ENCODE peak calls at places on chromosomes 16 and 17, in nine cellular contexts. R, A, F, B, E, Y, M, S and H are unnamed samples.

GRCh38 chr17:64196626-64197025 is 66.4 kb downstream of the TEX2 start:
- DNase-seq in Y (no peak), F (no peak), M (no peak), A (no peak), E (no peak), B (peak; percentile 88), R (peak; percentile 68), S (peak; percentile 45), H (peak; percentile 77)

GRCh38 chr16:25411376-25412081 is 153.9 kb upstream of the ZKSCAN2 start:
- DNase-seq in A (no peak), R (no peak), S (no peak), B (no peak), Y (no peak), E (no peak), F (no peak), M (no peak), H (no peak)

GRCh38 chr17:17514993-17515920 is 19.1 kb upstream of the RASD1 start:
- DNase-seq in Y (no peak), M (no peak), F (no peak), R (peak; percentile 82), E (no peak), S (peak; percentile 92), A (no peak), B (peak; percentile 82), H (peak; percentile 80)

GRCh38 chr16:27899736-27900135 is 163.8 kb downstream of the GSG1L start:
- DNase-seq in S (no peak), Y (no peak), R (no peak), M (no peak), A (no peak), E (no peak), B (no peak), F (no peak), H (no peak)

GRCh38 chr17:66403846-66404597 is 101.6 kb downstream of the PRKCA start:
- DNase-seq in E (no peak), S (no peak), F (no peak), R (peak; percentile 34), Y (no peak), A (no peak), B (no peak), M (no peak), H (no peak)

GRCh38 chr16:85491798-85492616 is 121.1 kb upstream of the GSE1 start:
- DNase-seq in F (no peak), R (peak; percentile 59), B (no peak), Y (peak; percentile 62), M (no peak), S (no peak), E (no peak), A (no peak), H (peak; percentile 26)

GRCh38 chr17:17129466-17129865 is 76.7 kb downstream of the PLD6 start:
- DNase-seq in Y (no peak), M (no peak), E (no peak), S (no peak), B (no peak), F (no peak), A (no peak), R (no peak), H (no peak)

GRCh38 chr17:79651751-79652150 is 40.9 kb upstream of the RBFOX3 start:
- DNase-seq in S (no peak), Y (no peak), F (no peak), A (no peak), R (no peak), M (no peak), E (no peak), B (no peak), H (no peak)

GRCh38 chr17:66347661-66348604 is 45.5 kb downstream of the PRKCA start:
- DNase-seq in M (no peak), F (no peak), A (no peak), B (peak; percentile 68), E (no peak), S (no peak), Y (no peak), R (peak; percentile 74), H (peak; percentile 35)

GRCh38 chr17:37824534-37825485 is 80.0 kb upstream of the HNF1B start:
- DNase-seq in Y (no peak), R (peak; percentile 76), E (no peak), F (no peak), B (peak; percentile 96), S (peak; percentile 34), M (no peak), A (peak; percentile 96), H (peak; percentile 62)

GRCh38 chr17:77882481-77883212 is 75.9 kb upstream of the TNRC6C start:
- DNase-seq in B (peak; percentile 42), E (peak; percentile 52), Y (peak; percentile 48), M (peak; percentile 96), A (peak; percentile 3), R (no peak), F (peak; percentile 53), S (peak; percentile 46), H (no peak)

GRCh38 chr17:50604470-50604869 is 30.2 kb upstream of the ABCC3 start:
- DNase-seq in M (no peak), A (no peak), B (peak; percentile 32), F (no peak), E (no peak), Y (peak; percentile 85), S (peak; percentile 45), R (peak; percentile 50), H (no peak)

GRCh38 chr17:73564856-73565255 is 79.4 kb downstream of the SDK2 start:
- DNase-seq in F (no peak), B (no peak), R (no peak), M (no peak), S (no peak), A (no peak), Y (no peak), E (no peak), H (no peak)

GRCh38 chr17:43759836-43760235 is 1.2 kb upstream of the SOST start:
- DNase-seq in M (no peak), R (no peak), Y (no peak), E (no peak), S (no peak), A (no peak), B (no peak), F (no peak), H (no peak)

GRCh38 chr17:39573447-39574298 is 34.0 kb downstream of the NEUROD2 start:
- DNase-seq in F (no peak), R (peak; percentile 88), Y (peak; percentile 73), A (peak; percentile 34), M (no peak), S (no peak), B (peak; percentile 82), E (peak; percentile 29), H (peak; percentile 32)

GRCh38 chr17:75645889-75646625 is 12.8 kb downstream of the SMIM5 start:
- DNase-seq in Y (no peak), R (no peak), M (no peak), F (no peak), E (no peak), S (no peak), A (peak; percentile 98), B (no peak), H (no peak)

GRCh38 chr17:35588196-35588920 is 1.2 kb downstream of the AP2B1 start:
- DNase-seq in F (no peak), Y (no peak), M (no peak), S (peak; percentile 44), A (peak; percentile 83), R (peak; percentile 66), E (no peak), B (peak; percentile 76), H (peak; percentile 65)

GRCh38 chr17:41453069-41453468 is 12.3 kb upstream of the KRT38 start:
- DNase-seq in R (no peak), M (no peak), A (no peak), S (no peak), E (no peak), F (no peak), Y (no peak), B (no peak), H (no peak)

GRCh38 chr16:82660078-82660645 is 33.4 kb downstream of the CDH13 start:
- DNase-seq in E (no peak), Y (no peak), B (peak; percentile 27), F (no peak), M (no peak), A (no peak), S (peak; percentile 61), R (peak; percentile 28), H (no peak)

GRCh38 chr17:76631821-76632565 is 11.6 kb downstream of the ST6GALNAC1 start:
- DNase-seq in R (peak; percentile 36), S (no peak), M (no peak), Y (no peak), B (no peak), F (peak; percentile 2), A (no peak), E (no peak), H (no peak)

GRCh38 chr17:50523208-50523607 is 9.3 kb upstream of the EPN3 start:
- DNase-seq in B (no peak), Y (no peak), M (no peak), A (no peak), E (no peak), F (no peak), S (no peak), R (no peak), H (no peak)

GRCh38 chr17:72726936-72727335 is 365.6 kb downstream of the SLC39A11 start:
- DNase-seq in F (no peak), E (peak; percentile 5), S (no peak), A (peak; percentile 19), B (peak; percentile 8), Y (no peak), M (peak; percentile 14), R (no peak), H (no peak)

GRCh38 chr16:13997933-13998332 is 73.2 kb upstream of the MRTFB start:
- DNase-seq in A (peak; percentile 82), E (no peak), B (no peak), S (no peak), Y (no peak), R (no peak), M (no peak), F (no peak), H (no peak)

GRCh38 chr16:72936408-72936807 is 111.5 kb downstream of the ZFHX3 start:
- DNase-seq in B (no peak), E (no peak), F (no peak), R (no peak), S (no peak), M (no peak), A (no peak), Y (no peak), H (no peak)

GRCh38 chr16:55732496-55732895 is 76.7 kb downstream of the SLC6A2 start:
- DNase-seq in A (no peak), S (no peak), R (no peak), M (no peak), E (no peak), B (no peak), F (no peak), Y (no peak), H (no peak)

GRCh38 chr17:182164-182751 is 808 bp upstream of the DOC2B start:
- DNase-seq in A (no peak), R (no peak), M (no peak), F (no peak), E (no peak), B (no peak), Y (no peak), S (no peak), H (no peak)